ENCODE peak calls at places on chromosomes 13 and 19, in seven cellular contexts. E is activated CD4-positive, CD25-positive, alpha-beta regulatory T cell; Z is A549; W is HTR-8/SVneo; X is natural killer cell treated with Interleukin-12 subunit alpha and Interleukin-12 subunit beta and Interleukin-15 and Interleukin-18, amount 100 ng/mL, for 72 hours; A is iris pigment epithelial cell; C is fibroblast of mammary gland. B is an unnamed sample.

GRCh38 chr13:73984201-73984600 is 150.0 kb downstream of the KLF12 start:
- DNase-seq in X (no peak), W (no peak), A (no peak), C (no peak), E (no peak), Z (no peak), B (no peak)

GRCh38 chr13:109336730-109337129 is 449.7 kb downstream of the IRS2 start:
- DNase-seq in W (no peak), A (peak), X (no peak), Z (no peak), E (no peak), C (peak), B (peak)

GRCh38 chr19:32350492-32350891 is 5.1 kb downstream of the ZNF507 start:
- DNase-seq in X (no peak), C (peak), E (no peak), Z (no peak), A (no peak), W (no peak), B (peak)

GRCh38 chr13:85900521-85900920 is 101.3 kb upstream of the SLITRK6 start:
- DNase-seq in Z (no peak), X (no peak), A (no peak), E (no peak), C (no peak), W (no peak), B (no peak)

GRCh38 chr13:25353344-25353743 is 18.4 kb upstream of the ATP8A2 start:
- DNase-seq in E (no peak), A (no peak), Z (no peak), W (no peak), C (no peak), X (no peak), B (no peak)

GRCh38 chr19:29660835-29661234 is 4.4 kb upstream of the PLEKHF1 start:
- DNase-seq in W (no peak), X (no peak), A (peak), Z (no peak), C (peak), E (no peak), B (no peak)

GRCh38 chr13:73412933-73413332 is 354.1 kb downstream of the KLF5 start:
- DNase-seq in X (no peak), W (no peak), A (no peak), C (no peak), E (no peak), Z (no peak), B (peak)

GRCh38 chr13:50323440-50324070 is 308.3 kb downstream of the KCNRG start:
- DNase-seq in W (peak), A (peak), C (peak), X (no peak), E (no peak), Z (no peak), B (peak)

GRCh38 chr19:3366104-3366760 is at the start of gene NFIC:
- DNase-seq in C (peak), A (peak), X (no peak), Z (no peak), W (peak), E (no peak), B (peak)

GRCh38 chr13:110517505-110518149 is 43.9 kb downstream of the RAB20 start:
- DNase-seq in C (peak), Z (no peak), W (no peak), E (no peak), A (no peak), X (no peak), B (no peak)

GRCh38 chr19:6997679-6998445 is 23.4 kb downstream of the MBD3L2B start:
- DNase-seq in W (no peak), E (no peak), X (no peak), C (peak), A (peak), Z (no peak), B (peak)

GRCh38 chr19:38538793-38539528 is 78.8 kb downstream of the MAP4K1 start:
- DNase-seq in C (no peak), W (no peak), X (no peak), E (no peak), A (no peak), Z (no peak), B (no peak)

GRCh38 chr13:93740334-93740733 is 513.7 kb downstream of the GPC6 start:
- DNase-seq in Z (no peak), E (no peak), X (no peak), A (no peak), W (no peak), C (no peak), B (no peak)

GRCh38 chr19:10074153-10074552 is 12.0 kb upstream of the SHFL start:
- DNase-seq in W (no peak), Z (no peak), A (peak), C (peak), X (peak), E (peak), B (peak)

GRCh38 chr19:28519950-28520861 is 692.7 kb downstream of the UQCRFS1 start:
- DNase-seq in C (peak), Z (no peak), E (no peak), A (no peak), W (no peak), X (no peak), B (peak)

GRCh38 chr13:31528758-31529157 is 210.6 kb upstream of the RXFP2 start:
- DNase-seq in A (no peak), X (no peak), E (no peak), C (no peak), W (no peak), Z (no peak), B (no peak)

GRCh38 chr19:15320118-15320517 is 12.2 kb downstream of the BRD4 start:
- DNase-seq in C (peak), X (no peak), W (no peak), E (no peak), A (peak), Z (no peak), B (peak)

GRCh38 chr19:13011653-13012389 is 16.5 kb downstream of the NFIX start:
- DNase-seq in W (no peak), X (no peak), A (no peak), C (no peak), Z (no peak), E (no peak), B (no peak)

GRCh38 chr13:47726394-47726793 is 274.7 kb downstream of the SUCLA2 start:
- DNase-seq in W (no peak), Z (no peak), X (no peak), C (no peak), E (no peak), A (no peak), B (no peak)

GRCh38 chr13:110625771-110626321 is 10.5 kb downstream of the NAXD start:
- DNase-seq in X (no peak), E (no peak), C (no peak), Z (no peak), A (no peak), W (no peak), B (no peak)

GRCh38 chr13:108342369-108343289 is 73.1 kb downstream of the TNFSF13B start:
- DNase-seq in A (peak), Z (peak), C (peak), X (no peak), E (no peak), W (no peak), B (peak)

GRCh38 chr19:47446534-47447469 is 24.9 kb downstream of the SLC8A2 start:
- DNase-seq in X (no peak), W (no peak), A (no peak), E (no peak), C (no peak), Z (peak), B (peak)

GRCh38 chr19:36032251-36033104 is at the start of gene CLIP3:
- DNase-seq in E (no peak), X (peak), Z (no peak), A (peak), W (peak), C (peak), B (peak)

GRCh38 chr19:35903550-35904179 is 1.3 kb downstream of the HCST start:
- DNase-seq in E (peak), C (peak), X (peak), W (peak), A (peak), Z (peak), B (peak)

GRCh38 chr13:93320942-93321341 is 94.3 kb downstream of the GPC6 start:
- DNase-seq in C (peak), X (no peak), A (no peak), E (no peak), Z (no peak), W (no peak), B (peak)

GRCh38 chr19:38245826-38246498 is 10.2 kb downstream of the PPP1R14A start:
- DNase-seq in A (peak), E (no peak), X (no peak), C (no peak), W (no peak), Z (no peak), B (no peak)

GRCh38 chr13:87331178-87331577 is 340.0 kb upstream of the SLITRK5 start:
- DNase-seq in E (no peak), C (no peak), X (no peak), Z (no peak), A (peak), W (peak), B (no peak)

GRCh38 chr19:55333870-55334269 is 5.8 kb upstream of the KMT5C start:
- DNase-seq in C (no peak), A (no peak), W (no peak), X (no peak), E (no peak), Z (no peak), B (no peak)

GRCh38 chr13:71217827-71218226 is 649.2 kb downstream of the DACH1 start:
- DNase-seq in A (no peak), W (no peak), X (no peak), C (no peak), Z (no peak), E (no peak), B (no peak)

GRCh38 chr19:4730740-4731171 is 7.1 kb upstream of the DPP9 start:
- DNase-seq in W (no peak), X (no peak), E (peak), C (no peak), A (no peak), Z (peak), B (peak)

GRCh38 chr13:61700663-61701062 is 285.0 kb upstream of the PCDH20 start:
- DNase-seq in A (no peak), X (no peak), W (no peak), Z (no peak), E (no peak), C (no peak), B (no peak)

GRCh38 chr13:76709851-76710250 is 176.4 kb downstream of the KCTD12 start:
- DNase-seq in A (peak), C (peak), Z (no peak), X (no peak), E (no peak), W (no peak), B (peak)

GRCh38 chr19:771332-771785 is 20.4 kb downstream of the MISP start:
- DNase-seq in A (peak), W (no peak), C (peak), X (no peak), E (no peak), Z (no peak), B (peak)

GRCh38 chr13:65268009-65268408 is 1962.1 kb downstream of the PCDH9 start:
- DNase-seq in A (no peak), Z (no peak), W (no peak), X (no peak), C (no peak), E (no peak), B (no peak)

B was measured in ELR.